ENCODE peak calls at places on chromosomes 11 and 22, in eight cellular contexts. L is ovary, A is IMR-90, D is A549, C is left ventricle myocardium inferior, Q is lower lobe of right lung, P is heart left ventricle, B is endodermal cell. E is an unnamed sample.

GRCh38 chr22:29359469-29359868 is 28.9 kb downstream of the AP1B1 start:
- DNase-seq in L (peak; percentile 53), P (peak; percentile 69), D (peak; percentile 28), B (peak; percentile 83), A (peak; percentile 53), Q (no peak), C (peak; percentile 58), E (peak; percentile 11)

GRCh38 chr11:36375348-36376314 is 79.5 kb downstream of the PRR5L start:
- DNase-seq in L (no peak), C (no peak), A (no peak), D (no peak), P (no peak), Q (no peak), B (peak; percentile 72), E (no peak)

GRCh38 chr11:78414321-78415051 is 3.1 kb downstream of the GAB2 start:
- DNase-seq in B (no peak), L (no peak), P (no peak), A (peak; percentile 43), Q (no peak), C (no peak), D (peak; percentile 44), E (no peak)

GRCh38 chr11:36251716-36252307 is 37.4 kb downstream of the COMMD9 start:
- DNase-seq in C (no peak), B (no peak), D (no peak), A (no peak), P (no peak), Q (no peak), L (no peak), E (no peak)

GRCh38 chr22:37498289-37498909 is 12.2 kb upstream of the MFNG start:
- DNase-seq in A (no peak), B (peak; percentile 96), Q (no peak), L (no peak), D (peak; percentile 46), P (no peak), C (no peak), E (no peak)

GRCh38 chr11:13064593-13064992 is 55.5 kb downstream of the RASSF10 start:
- DNase-seq in P (no peak), D (no peak), Q (no peak), L (no peak), B (no peak), C (no peak), A (no peak), E (no peak)

GRCh38 chr11:103633037-103633788 is 403.2 kb upstream of the DDI1 start:
- DNase-seq in C (no peak), L (no peak), D (no peak), P (no peak), Q (no peak), A (peak; percentile 59), B (no peak), E (no peak)

GRCh38 chr11:77071671-77072605 is 5.2 kb downstream of the CAPN5 start:
- DNase-seq in P (no peak), A (peak; percentile 37), C (no peak), L (peak; percentile 18), B (peak; percentile 63), D (no peak), Q (peak; percentile 42), E (no peak)

GRCh38 chr11:69080361-69080973 is 31.7 kb downstream of the TPCN2 start:
- DNase-seq in A (peak; percentile 25), L (no peak), C (no peak), D (no peak), B (no peak), Q (no peak), P (no peak), E (peak; percentile 77)

GRCh38 chr11:46240861-46241260 is 36.6 kb upstream of the CREB3L1 start:
- DNase-seq in L (no peak), Q (no peak), B (no peak), A (no peak), C (no peak), P (no peak), D (no peak), E (no peak)

GRCh38 chr11:33674035-33674814 is 26.4 kb downstream of the C11orf91 start:
- DNase-seq in B (peak; percentile 31), C (no peak), D (no peak), L (no peak), Q (no peak), A (peak; percentile 86), P (no peak), E (no peak)

GRCh38 chr11:106786251-106786650 is 232.0 kb downstream of the GUCY1A2 start:
- DNase-seq in D (no peak), L (no peak), C (no peak), P (no peak), B (no peak), Q (no peak), A (no peak), E (no peak)

GRCh38 chr11:83035070-83035854 is 36.4 kb downstream of the RAB30 start:
- DNase-seq in P (no peak), Q (no peak), D (no peak), L (no peak), C (no peak), A (no peak), B (no peak), E (no peak)

GRCh38 chr11:96715208-96715607 is 325.4 kb downstream of the JRKL start:
- DNase-seq in Q (no peak), A (no peak), D (no peak), C (no peak), B (no peak), L (no peak), P (no peak), E (no peak)

GRCh38 chr11:42043312-42043711 is 583.9 kb upstream of the LRRC4C start:
- DNase-seq in P (no peak), B (no peak), C (no peak), L (no peak), A (no peak), Q (no peak), D (no peak), E (peak; percentile 5)

GRCh38 chr11:75593337-75593915 is 31.4 kb downstream of the SERPINH1 start:
- DNase-seq in B (no peak), P (no peak), L (no peak), D (no peak), Q (no peak), A (no peak), C (no peak), E (no peak)

GRCh38 chr22:33105501-33105911 is 47.3 kb upstream of the SYN3 start:
- DNase-seq in B (no peak), P (no peak), C (no peak), A (peak; percentile 28), Q (no peak), D (no peak), L (no peak), E (peak; percentile 34)

GRCh38 chr11:1088927-1089737 is 14.5 kb downstream of the MUC2 start:
- DNase-seq in P (no peak), B (no peak), A (no peak), C (peak; percentile 11), D (no peak), Q (peak; percentile 38), L (no peak), E (no peak)

GRCh38 chr11:65827774-65828156 is 6.0 kb upstream of the SNX32 start:
- DNase-seq in L (no peak), D (no peak), P (no peak), Q (no peak), B (no peak), A (peak; percentile 44), C (no peak), E (no peak)

GRCh38 chr11:124483422-124483821 is 37.9 kb upstream of the OR8B8 start:
- DNase-seq in Q (no peak), P (no peak), L (no peak), D (no peak), A (no peak), B (no peak), C (no peak), E (no peak)

GRCh38 chr11:113880966-113881365 is 5.6 kb upstream of the USP28 start:
- DNase-seq in B (peak; percentile 21), C (no peak), P (no peak), D (no peak), Q (no peak), A (no peak), L (no peak), E (no peak)

GRCh38 chr11:85599083-85599482 is 28.1 kb downstream of the DLG2 start:
- DNase-seq in D (no peak), Q (no peak), P (no peak), B (no peak), C (no peak), A (no peak), L (no peak), E (no peak)

GRCh38 chr11:85602551-85603218 is 24.5 kb downstream of the DLG2 start:
- DNase-seq in L (no peak), Q (no peak), A (peak; percentile 1), P (no peak), D (no peak), B (no peak), C (no peak), E (no peak)

DNA sequence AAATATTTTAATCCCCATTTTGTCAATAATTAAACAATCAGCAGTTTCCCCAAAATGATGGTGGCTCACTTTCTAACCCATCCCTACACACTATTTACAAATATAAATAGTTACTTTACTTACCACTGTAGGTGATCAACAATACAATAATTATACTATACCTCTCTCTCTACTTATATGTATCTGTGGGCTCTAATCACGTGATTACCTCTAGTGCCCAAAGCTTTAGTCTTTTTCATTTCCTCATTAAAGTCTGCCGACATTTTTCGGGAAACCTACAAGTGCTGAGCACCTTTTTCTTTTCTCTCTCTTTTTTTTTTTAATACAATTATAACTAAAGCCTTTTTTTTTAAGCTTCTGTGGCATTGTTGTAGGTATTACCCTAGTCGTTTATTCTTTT is 23.9 kb downstream of the DLG2 start:
- DNase-seq in B (no peak), Q (no peak), C (no peak), D (no peak), L (no peak), P (no peak), A (no peak), E (no peak)
- TF ChIP-seq CTCF in B (no peak), Q (no peak), C (no peak), D (no peak), L (no peak), P (no peak), A (no peak), E (no peak)

DNA sequence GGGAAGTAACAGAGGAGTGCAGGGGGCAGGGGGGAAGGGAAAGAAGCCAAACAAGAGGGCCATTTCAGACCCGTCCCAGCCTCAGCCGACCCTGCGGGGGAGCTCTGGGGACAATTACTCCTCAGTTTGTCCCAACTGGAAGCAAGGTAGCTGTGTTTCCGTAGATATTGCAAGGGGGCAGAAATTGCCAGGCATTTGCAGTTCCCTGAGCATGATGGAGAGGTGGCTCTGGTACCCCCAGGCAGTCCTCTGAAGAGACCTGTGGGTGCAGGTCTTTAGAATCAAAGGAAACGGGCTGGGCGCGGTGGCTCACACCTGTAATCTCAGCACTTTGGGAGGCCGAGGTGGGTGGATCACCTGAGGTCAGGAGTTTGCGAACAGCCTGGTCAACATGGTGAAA is 13.8 kb upstream of the JAM3 start:
- DNase-seq in B (peak; percentile 50), L (no peak), C (no peak), D (no peak), Q (no peak), P (no peak), A (no peak), E (no peak)
- H3K27ac ChIP-seq in B (no peak overlapping the region), L (no peak overlapping the region), C (no peak overlapping the region), D (no peak overlapping the region), Q (no peak overlapping the region), P (no peak overlapping the region), A (no peak overlapping the region), E (no peak overlapping the region)

GRCh38 chr22:45972868-45973212 is 4.1 kb downstream of the WNT7B start:
- DNase-seq in Q (no peak), C (no peak), A (no peak), B (no peak), P (no peak), L (no peak), D (no peak), E (no peak)
- TF ChIP-seq CTCF in Q (no peak), C (no peak), A (no peak), B (no peak), P (no peak), L (no peak), D (no peak), E (no peak)

GRCh38 chr22:47122441-47123000 is 360.1 kb downstream of the TBC1D22A start:
- DNase-seq in C (no peak), P (no peak), L (no peak), D (no peak), B (no peak), Q (no peak), A (no peak), E (no peak)
- H3K27ac ChIP-seq in C (no peak overlapping the region), P (no peak overlapping the region), L (no peak overlapping the region), D (no peak overlapping the region), B (no peak overlapping the region), Q (no peak overlapping the region), A (no peak overlapping the region), E (peak overlapping the region; percentile 61)

E was measured in RWPE1.